ENCODE peak calls at places on chromosomes 11 and 22, in six cellular contexts. F, M, C, I, U and N are unnamed samples.

GRCh38 chr22:23542933-23543332 is 37.2 kb downstream of the IGLL1 start:
- DNase-seq in F (no peak), M (no peak), C (no peak), I (peak), U (no peak), N (no peak)

GRCh38 chr11:131819845-131820244 is 449.4 kb downstream of the NTM start:
- DNase-seq in F (no peak), M (no peak), C (no peak), I (no peak), U (no peak), N (no peak)

GRCh38 chr22:40428796-40429195 is 58.4 kb downstream of the SGSM3 start:
- DNase-seq in F (no peak), M (no peak), C (no peak), I (no peak), U (no peak), N (no peak)

GRCh38 chr11:26244207-26244606 is 87.7 kb upstream of the ANO3 start:
- DNase-seq in F (no peak), M (no peak), C (no peak), I (no peak), U (no peak), N (no peak)

GRCh38 chr11:123487157-123487744 is 57.2 kb downstream of the GRAMD1B start:
- DNase-seq in F (no peak), M (no peak), C (no peak), I (no peak), U (no peak), N (no peak)

GRCh38 chr11:134521001-134521400 is 109.0 kb upstream of the B3GAT1 start:
- DNase-seq in F (no peak), M (no peak), C (no peak), I (no peak), U (no peak), N (no peak)

GRCh38 chr22:41478473-41478872 is 9.6 kb downstream of the ACO2 start:
- DNase-seq in F (no peak), M (no peak), C (no peak), I (no peak), U (no peak), N (no peak)

GRCh38 chr22:21712751-21713427 is 22.7 kb downstream of the YPEL1 start:
- DNase-seq in F (peak), M (peak), C (peak), I (peak), U (peak), N (peak)

DNA sequence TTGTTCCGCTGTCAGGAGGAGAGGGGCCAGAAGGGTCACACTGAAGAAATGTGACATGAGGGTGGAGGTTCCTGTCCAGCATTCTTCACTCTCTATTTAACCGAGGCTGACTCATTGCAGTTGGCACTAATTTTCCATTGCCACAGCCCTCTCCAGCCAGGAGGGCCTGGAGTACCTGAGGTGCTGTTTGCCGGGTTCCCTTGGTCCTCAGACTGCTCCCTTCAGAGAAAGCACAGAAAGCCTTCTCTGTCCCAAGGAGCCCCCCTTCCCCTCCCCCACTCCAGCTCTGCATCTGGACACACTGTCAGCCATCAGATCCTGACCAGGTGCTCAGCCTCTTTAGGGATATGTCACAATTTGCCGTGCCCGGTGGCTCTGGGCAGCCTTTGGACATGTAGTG is 3.1 kb upstream of the C11orf91 start:
- DNase-seq in F (no peak), M (no peak), C (no peak), I (peak), U (no peak), N (no peak)
- TF ChIP-seq JUN in F (no peak), M (no peak), C (no peak), I (peak), U (no peak), N (no peak)

DNA sequence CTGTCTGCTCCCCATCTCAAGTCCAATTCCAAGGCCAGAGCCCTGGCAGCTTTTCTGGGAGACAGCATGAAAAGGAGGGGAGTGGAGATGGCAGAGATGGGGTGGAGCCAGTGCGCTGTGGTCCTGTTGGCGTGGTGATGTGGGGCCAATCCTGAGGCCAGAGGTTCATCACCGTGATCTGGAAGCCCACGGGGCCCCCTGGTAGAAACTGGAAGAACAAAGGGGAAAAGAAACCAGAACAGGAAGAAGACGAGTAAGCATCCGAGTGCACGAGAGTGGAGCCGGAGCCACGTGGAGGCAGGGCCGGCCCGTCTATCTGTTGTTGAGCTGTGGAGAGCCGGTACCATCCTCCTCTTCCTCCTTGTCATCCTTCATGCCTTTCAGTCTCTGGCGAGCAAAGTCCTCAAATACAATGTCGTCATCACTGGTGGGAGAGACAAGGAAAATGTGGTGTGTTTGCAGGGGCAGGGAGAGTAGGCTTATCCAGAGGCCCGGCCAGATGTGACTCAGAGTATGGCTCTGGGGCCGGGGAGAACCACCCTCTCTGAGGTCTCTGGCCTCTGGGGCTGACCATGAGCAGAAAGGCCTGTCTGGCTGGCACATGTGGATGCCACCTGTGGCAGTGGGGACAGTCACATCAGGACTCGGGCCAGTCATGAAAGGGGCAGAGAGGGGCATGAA is 25.4 kb downstream of the TPBGL start:
- DNase-seq in F (no peak), M (no peak), C (no peak), I (no peak), U (no peak), N (peak)
- TF ChIP-seq JUN in F (no peak), M (no peak), C (no peak), I (no peak), U (no peak), N (no peak)

GRCh38 chr22:45932066-45932465 is 44.9 kb downstream of the WNT7B start:
- DNase-seq in F (no peak), M (no peak), C (no peak), I (no peak), U (no peak), N (no peak)

GRCh38 chr22:45935573-45935972 is 41.4 kb downstream of the WNT7B start:
- DNase-seq in F (no peak), M (no peak), C (no peak), I (no peak), U (no peak), N (no peak)

GRCh38 chr22:45934659-45935341 is 42.2 kb downstream of the WNT7B start:
- DNase-seq in F (peak), M (no peak), C (no peak), I (no peak), U (no peak), N (peak)

GRCh38 chr22:45933503-45934167 is 43.3 kb downstream of the WNT7B start:
- DNase-seq in F (no peak), M (no peak), C (no peak), I (no peak), U (no peak), N (no peak)

DNA sequence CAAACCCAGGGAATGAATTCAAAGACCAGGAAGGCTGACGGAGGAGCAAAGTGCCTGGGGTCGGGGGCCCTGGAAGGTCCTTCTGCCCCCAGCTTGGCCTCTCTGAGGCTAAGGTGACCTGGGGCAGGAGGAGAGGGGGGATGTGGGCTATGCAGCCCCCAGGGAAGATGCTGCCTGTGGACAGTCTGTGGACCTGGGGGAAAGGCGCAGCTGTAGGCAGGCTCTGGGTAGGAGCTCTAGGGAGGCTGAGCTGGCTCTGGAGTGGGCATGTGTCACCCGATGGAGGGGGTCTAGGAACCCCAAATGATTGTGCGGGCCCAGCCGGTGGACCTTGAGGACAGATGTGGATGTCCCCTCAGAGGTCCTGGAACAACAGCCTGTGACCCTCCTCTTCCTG is 42.8 kb downstream of the WNT7B start:
- DNase-seq in F (no peak), M (no peak), C (no peak), I (no peak), U (no peak), N (no peak)
- TF ChIP-seq JUN in F (no peak), M (no peak), C (no peak), I (no peak), U (no peak), N (no peak)

GRCh38 chr22:38873469-38874411 is 1.7 kb upstream of the CBX6 start:
- DNase-seq in F (no peak), M (no peak), C (no peak), I (no peak), U (peak), N (no peak)
- TF ChIP-seq JUN in F (no peak), M (no peak), C (no peak), I (no peak), U (no peak), N (no peak)

GRCh38 chr22:34587357-34588356 is 478.3 kb upstream of the ISX start:
- DNase-seq in F (no peak), M (no peak), C (no peak), I (no peak), U (no peak), N (no peak)

GRCh38 chr22:34588893-34589545 is 476.9 kb upstream of the ISX start:
- DNase-seq in F (no peak), M (peak), C (no peak), I (no peak), U (no peak), N (no peak)

DNA sequence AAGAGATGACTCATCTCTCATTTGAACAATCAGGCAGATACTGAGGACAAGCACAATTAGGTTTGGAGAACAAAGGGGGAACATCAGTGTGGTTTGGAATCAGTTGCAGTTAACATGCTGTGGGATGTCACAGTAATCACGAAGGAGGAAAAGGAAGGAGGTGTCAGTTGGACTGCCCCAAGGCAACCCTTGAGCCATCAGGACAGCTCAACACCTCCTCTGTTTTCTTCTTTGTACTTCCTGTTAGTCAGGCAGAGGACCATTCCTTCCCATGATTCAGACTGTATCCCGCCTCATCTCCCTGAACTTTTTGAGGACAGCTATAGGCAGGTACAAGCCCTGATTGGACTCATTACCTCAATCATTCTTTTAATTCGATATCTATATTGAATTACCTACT is 473.6 kb upstream of the ISX start:
- DNase-seq in F (no peak), M (no peak), C (no peak), I (no peak), U (no peak), N (no peak)
- TF ChIP-seq JUN in F (no peak), M (no peak), C (no peak), I (no peak), U (no peak), N (no peak)

GRCh38 chr11:47860526-47860925 is 12.4 kb upstream of the NUP160 start:
- DNase-seq in F (no peak), M (no peak), C (no peak), I (no peak), U (no peak), N (no peak)

GRCh38 chr11:47863893-47864430 is 15.8 kb upstream of the NUP160 start:
- DNase-seq in F (no peak), M (no peak), C (no peak), I (no peak), U (no peak), N (no peak)

GRCh38 chr11:47864910-47865309 is 16.8 kb upstream of the NUP160 start:
- DNase-seq in F (no peak), M (no peak), C (no peak), I (peak), U (no peak), N (no peak)

GRCh38 chr11:47863189-47863892 is 15.2 kb upstream of the NUP160 start:
- DNase-seq in F (no peak), M (no peak), C (peak), I (no peak), U (no peak), N (no peak)

GRCh38 chr11:47861762-47862161 is 13.6 kb upstream of the NUP160 start:
- DNase-seq in F (no peak), M (no peak), C (peak), I (no peak), U (no peak), N (no peak)
- TF ChIP-seq JUN in F (no peak), M (no peak), C (no peak), I (no peak), U (no peak), N (no peak)

GRCh38 chr11:29002816-29003215 is 894.6 kb downstream of the METTL15 start:
- DNase-seq in F (no peak), M (no peak), C (no peak), I (peak), U (no peak), N (no peak)

GRCh38 chr11:29005401-29005980 is 897.3 kb downstream of the METTL15 start:
- DNase-seq in F (no peak), M (peak), C (no peak), I (no peak), U (no peak), N (peak)

GRCh38 chr11:28999620-29000019 is 891.4 kb downstream of the METTL15 start:
- DNase-seq in F (no peak), M (no peak), C (no peak), I (no peak), U (no peak), N (no peak)
- TF ChIP-seq JUN in F (no peak), M (no peak), C (no peak), I (no peak), U (no peak), N (no peak)

DNA sequence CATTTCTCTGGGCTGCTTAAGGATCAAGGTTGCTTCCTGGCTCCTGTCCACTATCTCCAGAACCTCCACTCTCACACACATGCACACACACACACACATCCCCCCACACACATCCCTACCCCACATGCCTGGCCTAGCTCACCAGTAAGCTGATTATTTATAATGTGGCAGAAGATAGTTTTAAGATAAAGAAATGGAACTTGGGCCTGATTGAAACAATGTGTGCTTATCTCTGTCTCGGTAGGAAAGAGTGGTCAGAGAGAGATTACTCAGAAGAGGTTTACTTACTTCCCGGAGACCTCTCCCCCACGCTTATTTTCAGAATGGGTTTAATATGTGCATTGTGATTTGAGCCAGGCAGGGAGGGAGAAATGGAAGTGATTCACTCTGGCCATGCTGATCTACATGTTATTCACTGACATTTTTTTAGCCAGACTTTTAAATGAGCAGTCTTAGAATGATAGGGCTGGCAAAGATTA is 422.4 kb downstream of the TENM4 start:
- DNase-seq in F (no peak), M (no peak), C (no peak), I (peak), U (no peak), N (no peak)
- TF ChIP-seq JUN in F (no peak), M (no peak), C (no peak), I (peak), U (no peak), N (no peak)

GRCh38 chr11:128343870-128344269 is 243.5 kb downstream of the ETS1 start:
- DNase-seq in F (no peak), M (no peak), C (no peak), I (no peak), U (no peak), N (no peak)

GRCh38 chr11:128343134-128343514 is 244.2 kb downstream of the ETS1 start:
- DNase-seq in F (no peak), M (no peak), C (no peak), I (no peak), U (no peak), N (no peak)

GRCh38 chr11:128341280-128341679 is 246.1 kb downstream of the ETS1 start:
- DNase-seq in F (no peak), M (no peak), C (no peak), I (peak), U (no peak), N (no peak)

GRCh38 chr11:128341767-128342318 is 245.5 kb downstream of the ETS1 start:
- DNase-seq in F (no peak), M (no peak), C (no peak), I (no peak), U (no peak), N (no peak)

DNA sequence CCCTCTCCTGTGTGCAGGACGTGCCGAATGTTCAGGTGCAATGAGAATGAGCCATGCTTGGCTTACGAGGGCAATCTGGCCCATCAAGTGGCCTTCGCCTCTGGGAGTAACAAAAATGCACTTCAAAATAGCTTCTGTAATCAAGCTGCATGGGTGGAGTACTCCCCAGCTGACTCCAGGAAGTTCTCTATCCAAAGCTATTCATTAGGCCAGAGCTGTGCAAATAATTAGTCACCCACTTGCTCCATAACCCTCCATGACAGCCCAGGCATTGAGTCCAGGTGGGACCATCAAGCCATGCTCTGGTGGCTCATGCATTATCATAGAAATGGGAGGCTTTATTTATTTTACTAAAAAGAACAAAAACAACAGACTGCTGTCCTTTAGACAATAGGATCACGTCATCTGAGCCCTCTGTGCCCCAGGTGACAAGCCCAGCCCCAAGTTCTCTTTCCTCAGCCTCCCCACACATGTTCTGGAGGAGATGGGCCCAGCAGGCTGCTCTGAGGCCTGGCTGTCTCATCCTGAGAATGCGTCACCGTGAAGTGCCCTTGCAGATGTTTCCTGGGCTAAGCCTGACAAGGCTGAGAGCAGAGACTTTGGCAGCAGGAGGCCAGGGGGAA is 244.7 kb downstream of the ETS1 start:
- DNase-seq in F (peak), M (no peak), C (no peak), I (peak), U (no peak), N (peak)
- TF ChIP-seq JUN in F (no peak), M (no peak), C (no peak), I (peak), U (no peak), N (no peak)